ENCODE peak calls at places on chromosome 5, in nine cellular contexts. Q is neural crest cell, E is nucleus accumbens, V is H4, H is NCI-H82, W is RKO, P is esophagus squamous epithelium, D is NCI-H187 treated with DMSO at 0.1 percent for 48 hours, N is adrenal gland. S is an unnamed sample.

GRCh38 chr5:79561525-79561893 is 47.6 kb upstream of the HOMER1 start:
- DNase-seq in Q (no peak), E (no peak), V (no peak), H (no peak), W (no peak), P (no peak), D (no peak), N (no peak), S (no peak)

GRCh38 chr5:5014836-5015235 is 125.3 kb upstream of the ADAMTS16 start:
- DNase-seq in Q (no peak), E (no peak), V (peak), H (peak), W (peak), P (no peak), D (no peak), N (no peak), S (no peak)

GRCh38 chr5:134111741-134112647 is 2.5 kb upstream of the TCF7 start:
- DNase-seq in Q (no peak), E (no peak), V (no peak), H (no peak), W (peak), P (no peak), D (no peak), N (no peak), S (no peak)

GRCh38 chr5:160237571-160238093 is 8.3 kb downstream of the FABP6 start:
- DNase-seq in Q (no peak), E (no peak), V (no peak), H (peak), W (no peak), P (no peak), D (no peak), N (no peak), S (no peak)

GRCh38 chr5:15683332-15683731 is 183.4 kb downstream of the FBXL7 start:
- DNase-seq in Q (no peak), E (no peak), V (no peak), H (peak), W (peak), P (no peak), D (no peak), N (no peak), S (no peak)

GRCh38 chr5:111374380-111374779 is 138.0 kb downstream of the STARD4 start:
- DNase-seq in Q (no peak), E (no peak), V (no peak), H (no peak), W (no peak), P (no peak), D (no peak), N (no peak), S (no peak)

GRCh38 chr5:100448250-100448649 is 86.9 kb upstream of the FAM174A start:
- DNase-seq in Q (no peak), E (no peak), V (peak), H (no peak), W (no peak), P (no peak), D (no peak), N (no peak), S (no peak)

GRCh38 chr5:66494437-66494836 is 101.8 kb upstream of the MAST4 start:
- DNase-seq in Q (no peak), E (no peak), V (no peak), H (no peak), W (no peak), P (no peak), D (no peak), N (no peak), S (no peak)

GRCh38 chr5:42542106-42542505 is 118.9 kb downstream of the GHR start:
- DNase-seq in Q (no peak), E (no peak), V (no peak), H (no peak), W (no peak), P (no peak), D (no peak), N (no peak), S (no peak)

GRCh38 chr5:74290634-74291033 is 349.9 kb downstream of the ENC1 start:
- DNase-seq in Q (no peak), E (no peak), V (no peak), H (no peak), W (no peak), P (no peak), D (no peak), N (no peak), S (no peak)

GRCh38 chr5:137618476-137618875 is 117.4 kb downstream of the KLHL3 start:
- DNase-seq in Q (no peak), E (no peak), V (no peak), H (no peak), W (no peak), P (no peak), D (no peak), N (no peak), S (no peak)

GRCh38 chr5:31990701-31991110 is 183.4 kb downstream of the GOLPH3 start:
- DNase-seq in Q (no peak), E (no peak), V (no peak), H (peak), W (no peak), P (no peak), D (no peak), N (no peak), S (no peak)

GRCh38 chr5:35285011-35285410 is 54.7 kb upstream of the PRLR start:
- DNase-seq in Q (no peak), E (no peak), V (no peak), H (no peak), W (no peak), P (no peak), D (no peak), N (no peak), S (no peak)